ENCODE peak calls at places on chromosomes 1 and 21, in five cellular contexts. Q is heart left ventricle, C is nephron progenitor cell, X is heart right ventricle, R is tibial artery. U is an unnamed sample.

GRCh38 chr1:184892116-184892515 is 82.2 kb downstream of the NIBAN1 start:
- DNase-seq in Q (no peak), C (no peak), X (no peak), R (no peak), U (no peak)

GRCh38 chr1:70840260-70840953 is 207.2 kb downstream of the PTGER3 start:
- DNase-seq in Q (no peak), X (no peak), R (no peak), C (no peak), U (no peak)

GRCh38 chr1:172453607-172454006 is 9.7 kb upstream of the PIGC start:
- DNase-seq in X (no peak), C (no peak), Q (no peak), R (no peak), U (no peak)

GRCh38 chr1:207397525-207397926 is 56.6 kb upstream of the CR2 start:
- DNase-seq in C (no peak), X (no peak), Q (no peak), R (no peak), U (no peak)

GRCh38 chr1:3330771-3331245 is 123.7 kb upstream of the ARHGEF16 start:
- DNase-seq in Q (no peak), C (no peak), R (no peak), X (no peak), U (no peak)

GRCh38 chr1:214205053-214205452 is 75.9 kb upstream of the SMYD2 start:
- DNase-seq in C (peak), R (no peak), X (no peak), Q (no peak), U (no peak)

GRCh38 chr1:79811173-79811572 is 804.6 kb upstream of the ADGRL4 start:
- DNase-seq in C (no peak), R (no peak), X (no peak), Q (no peak), U (no peak)

GRCh38 chr21:16082038-16082816 is 352.4 kb downstream of the USP25 start:
- DNase-seq in Q (no peak), C (no peak), R (no peak), X (no peak), U (no peak)

GRCh38 chr1:227883073-227883520 is 64.6 kb downstream of the WNT9A start:
- DNase-seq in X (no peak), R (no peak), Q (no peak), C (no peak), U (no peak)

GRCh38 chr21:46097826-46098286 is at the start of gene COL6A2:
- DNase-seq in X (peak), C (peak), Q (peak), R (peak), U (peak)

GRCh38 chr21:42646836-42647235 is 6.6 kb upstream of the PDE9A start:
- DNase-seq in X (no peak), Q (no peak), R (no peak), C (no peak), U (no peak)
- TF ChIP-seq CTCF in X (no peak), Q (no peak), R (no peak), C (no peak), U (no peak)

GRCh38 chr1:26692211-26692792 is 3.5 kb upstream of the ARID1A start:
- DNase-seq in Q (peak), X (peak), R (peak), C (peak), U (peak)
- TF ChIP-seq CTCF in Q (peak), X (peak), R (no peak), C (no peak), U (no peak)

GRCh38 chr1:101769520-101769919 is 227.2 kb downstream of the OLFM3 start:
- DNase-seq in X (no peak), C (no peak), R (no peak), Q (no peak), U (no peak)
- TF ChIP-seq CTCF in X (no peak), C (peak), R (no peak), Q (no peak), U (no peak)

GRCh38 chr1:38334930-38335592 is 288.5 kb upstream of the POU3F1 start:
- DNase-seq in X (no peak), Q (no peak), R (no peak), C (no peak), U (no peak)
- TF ChIP-seq CTCF in X (no peak), Q (no peak), R (no peak), C (no peak), U (no peak)

DNA sequence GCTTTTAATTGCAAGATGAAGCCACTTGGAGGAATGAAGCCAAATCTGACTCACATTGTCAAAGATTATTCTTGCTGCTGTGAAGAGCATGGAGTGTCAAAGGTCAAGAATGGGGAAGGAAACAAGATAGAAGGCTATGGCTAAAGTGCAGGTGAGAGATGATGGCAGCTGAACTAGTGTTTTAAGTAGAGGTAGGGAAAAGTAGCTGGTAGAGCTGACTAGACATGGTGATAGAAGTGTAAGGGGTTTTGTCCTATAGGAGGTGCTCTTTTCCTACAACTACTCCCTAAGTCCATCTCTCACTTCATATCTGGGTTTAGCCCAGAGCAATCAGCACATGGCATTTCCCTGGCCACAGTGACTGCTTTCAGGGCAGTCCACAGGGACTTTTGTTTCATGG is 11.8 kb downstream of the UBE2T start:
- DNase-seq in R (no peak), Q (no peak), C (no peak), X (no peak), U (no peak)
- TF ChIP-seq CTCF in R (no peak), Q (no peak), C (no peak), X (peak), U (no peak)

DNA sequence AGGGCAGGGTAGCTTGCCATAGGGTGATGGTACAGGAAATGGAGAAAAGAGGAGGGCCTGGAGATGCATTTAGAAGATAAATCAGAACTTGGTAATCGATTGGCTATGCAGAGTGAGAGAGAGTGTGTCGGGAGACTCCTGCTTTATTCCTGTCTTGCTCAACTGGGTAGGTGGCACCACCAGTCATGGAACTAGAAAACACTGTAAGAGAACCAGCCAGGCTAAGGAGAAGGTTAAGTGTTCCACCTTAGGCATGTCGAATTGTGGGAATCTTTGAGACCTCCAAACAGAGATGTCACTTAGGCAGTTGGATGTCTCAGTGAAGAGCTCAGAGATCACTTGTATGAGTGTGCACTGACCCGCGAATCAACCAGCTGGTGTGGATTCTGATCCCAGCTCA is 28.7 kb upstream of the RD3 start:
- DNase-seq in X (no peak), C (no peak), R (no peak), Q (no peak), U (peak)
- TF ChIP-seq CTCF in X (peak), C (no peak), R (no peak), Q (no peak), U (no peak)

GRCh38 chr1:118927826-118928225 is 60.3 kb downstream of the TBX15 start:
- DNase-seq in C (no peak), X (no peak), Q (no peak), R (no peak), U (no peak)

GRCh38 chr1:118927421-118927820 is 60.7 kb downstream of the TBX15 start:
- DNase-seq in X (no peak), Q (no peak), R (no peak), C (no peak), U (no peak)

GRCh38 chr1:118926261-118926660 is 61.9 kb downstream of the TBX15 start:
- DNase-seq in C (no peak), R (no peak), Q (no peak), X (no peak), U (no peak)

GRCh38 chr1:118931876-118932275 is 56.3 kb downstream of the TBX15 start:
- DNase-seq in Q (no peak), C (no peak), R (no peak), X (no peak), U (no peak)

GRCh38 chr1:118928739-118929554 is 59.2 kb downstream of the TBX15 start:
- DNase-seq in R (no peak), C (peak), X (no peak), Q (no peak), U (no peak)
- TF ChIP-seq CTCF in R (no peak), C (peak), X (no peak), Q (no peak), U (no peak)

GRCh38 chr1:234610061-234610581 is at the start of gene IRF2BP2:
- DNase-seq in C (peak), Q (peak), R (peak), X (peak), U (peak)
- TF ChIP-seq CTCF in C (no peak), Q (no peak), R (peak), X (no peak), U (no peak)

DNA sequence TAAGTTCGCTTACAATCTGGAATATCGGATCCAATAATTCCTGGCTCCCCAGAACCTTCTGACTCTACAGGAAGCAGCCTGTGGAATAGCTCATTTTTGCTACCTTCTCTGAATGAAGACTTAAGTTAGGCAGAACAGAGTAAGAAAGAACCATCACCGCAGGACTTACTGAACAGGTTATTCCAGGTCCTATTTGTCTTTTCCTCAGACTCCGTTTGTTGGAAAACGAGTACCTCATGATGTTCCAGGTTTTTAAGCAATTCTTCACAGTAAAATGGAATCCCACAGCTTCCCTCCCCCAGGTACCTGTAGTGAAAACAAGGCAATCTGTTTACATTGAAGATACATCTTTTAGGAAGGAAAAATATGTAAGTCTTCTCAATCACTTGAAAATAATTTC is 59.8 kb downstream of the ADCY10 start:
- DNase-seq in Q (no peak), X (no peak), R (no peak), C (no peak), U (no peak)
- TF ChIP-seq CTCF in Q (no peak), X (no peak), R (no peak), C (no peak), U (no peak)

DNA sequence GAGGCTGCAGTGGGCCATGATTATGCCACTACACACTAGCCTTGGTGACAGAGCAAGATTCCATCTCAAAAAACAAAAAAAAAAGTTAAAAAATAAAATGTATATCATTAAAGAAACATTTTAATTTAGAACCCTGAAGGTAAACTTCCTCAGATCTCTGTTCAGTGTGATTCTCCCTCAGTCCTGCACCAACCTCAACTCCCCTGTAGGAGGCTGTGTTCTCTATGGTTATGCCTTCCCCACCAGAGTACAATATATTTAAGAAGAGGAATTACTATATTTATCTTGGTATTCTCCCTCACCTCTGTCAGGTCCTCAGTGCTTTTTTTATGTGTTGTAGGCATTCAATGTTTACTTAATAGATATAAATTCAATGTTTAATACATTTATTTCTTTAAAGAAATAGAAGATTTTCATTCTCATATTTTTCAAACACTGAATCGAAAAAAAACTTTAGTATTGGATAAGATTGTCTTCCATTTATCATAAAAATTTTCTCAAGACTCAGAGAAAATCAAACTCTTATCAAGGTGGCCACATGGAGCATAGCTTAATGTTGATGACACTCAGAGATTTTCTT is 4.8 kb upstream of the LRRC8B start:
- DNase-seq in X (no peak), Q (no peak), R (no peak), C (no peak), U (peak)
- TF ChIP-seq CTCF in X (peak), Q (peak), R (peak), C (peak), U (peak)

U was measured in Calu3.